ENCODE peak calls at places on chromosomes 11 and 22, in four cellular contexts. W is upper lobe of right lung, T is left ventricle myocardium inferior, K is colonic mucosa. Q is an unnamed sample. For H3K9me3 and H3K4me1, the result is how much of the 10 kb centered on the place peaks cover.

GRCh38 chr11:91585035-91585801 is 639.4 kb upstream of the FAT3 start:
- DNase-seq in K (no peak), T (no peak), W (no peak), Q (no peak)

GRCh38 chr22:50737728-50738648 is at the start of gene ACR:
- DNase-seq in W (peak), K (peak), T (no peak), Q (no peak)

GRCh38 chr22:26667140-26667539 is 9.8 kb downstream of the MIAT start:
- DNase-seq in K (no peak), W (no peak), T (no peak), Q (no peak)

GRCh38 chr22:47180796-47181195 is 418.3 kb downstream of the TBC1D22A start:
- DNase-seq in W (no peak), T (no peak), K (no peak), Q (no peak)

GRCh38 chr11:121608545-121609098 is 155.9 kb upstream of the SORL1-AS1 start:
- DNase-seq in K (no peak), T (no peak), W (no peak), Q (no peak)

GRCh38 chr22:46674367-46674781 is 54.2 kb downstream of the GRAMD4 start:
- DNase-seq in T (peak), K (no peak), W (no peak), Q (no peak)

GRCh38 chr11:86671386-86672006 is 920 bp downstream of the ME3 start:
- DNase-seq in W (peak), T (peak), K (peak), Q (peak)

GRCh38 chr11:65630215-65630614 is 7.7 kb upstream of the SIPA1 start:
- DNase-seq in W (no peak), T (peak), K (no peak), Q (no peak)

GRCh38 chr11:93908689-93909088 is 58.3 kb upstream of the VSTM5 start:
- DNase-seq in K (no peak), T (no peak), W (no peak), Q (no peak)

GRCh38 chr11:46345131-46345597 is 2.1 kb upstream of the DGKZ start:
- DNase-seq in W (peak), K (no peak), T (peak), Q (peak)

DNA sequence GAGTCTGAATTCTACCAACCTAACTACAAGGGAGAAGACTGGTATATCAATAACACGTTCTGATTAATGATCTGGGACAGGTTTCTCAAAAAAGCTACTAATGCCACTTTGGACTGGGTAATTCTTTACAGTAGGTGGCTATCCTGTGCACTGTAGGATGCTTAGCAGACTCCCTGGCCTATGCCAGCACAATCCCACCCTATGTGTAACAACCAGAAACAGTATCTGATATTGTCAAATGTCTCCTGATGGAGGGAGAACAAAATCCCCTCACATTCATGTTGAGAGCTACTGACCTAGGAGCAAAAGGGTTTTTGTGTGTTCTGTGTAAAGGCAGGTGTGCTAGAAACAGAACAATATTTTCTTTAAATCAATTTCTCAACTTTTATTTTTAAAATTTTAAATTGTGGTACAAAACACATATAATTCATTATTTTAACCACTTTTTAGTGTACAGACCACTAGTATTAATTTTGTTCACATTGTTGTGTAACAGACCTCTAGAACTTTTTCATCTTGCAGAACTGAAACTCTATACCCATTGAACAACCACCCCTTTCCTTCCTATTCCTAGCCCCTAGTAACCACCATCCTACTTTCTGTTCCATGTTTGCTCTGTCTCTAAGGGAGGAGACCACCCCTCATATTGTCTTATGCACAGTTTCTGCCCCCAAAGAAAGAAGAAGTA is 2.1 kb upstream of the MS4A6A start:
- DNase-seq in W (no peak), T (no peak), K (no peak), Q (no peak)
- H3K9me3 ChIP-seq in W (under half), T (under half), K (under half), Q (under half)

GRCh38 chr11:75350743-75351540 is 519 bp downstream of the ARRB1 start:
- DNase-seq in W (peak), T (peak), K (peak), Q (peak)
- TF ChIP-seq CTCF in W (peak), T (no peak), K (no peak), Q (no peak)

DNA sequence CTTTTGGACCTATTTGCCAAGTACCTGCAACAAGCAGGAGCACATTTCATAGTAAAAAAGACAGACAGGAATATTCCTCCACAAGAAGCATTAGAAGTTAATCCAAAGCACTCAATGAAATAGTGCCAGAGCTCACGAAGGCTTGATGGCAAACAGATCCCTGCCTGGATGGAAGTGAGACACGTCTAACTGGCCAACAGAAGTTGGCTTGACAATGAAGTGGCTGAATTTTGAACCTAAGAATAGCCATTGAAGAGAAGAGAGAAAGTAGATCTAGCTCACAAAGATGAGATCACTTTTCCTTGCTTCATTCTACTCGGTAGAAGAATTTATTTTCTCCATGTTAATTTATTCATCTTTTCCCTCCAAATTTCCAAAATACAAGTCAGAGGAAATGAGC is 30.6 kb upstream of the APOA1 start:
- DNase-seq in T (no peak), W (no peak), K (no peak), Q (no peak)
- H3K4me1 ChIP-seq in T (half or more), W (under half), K (under half), Q (under half)

GRCh38 chr22:48423481-48423901 is 1404.2 kb downstream of the BRD1 start:
- DNase-seq in K (no peak), W (peak), T (no peak), Q (no peak)
- H3K9me3 ChIP-seq in K (under half), W (under half), T (under half), Q (under half)

DNA sequence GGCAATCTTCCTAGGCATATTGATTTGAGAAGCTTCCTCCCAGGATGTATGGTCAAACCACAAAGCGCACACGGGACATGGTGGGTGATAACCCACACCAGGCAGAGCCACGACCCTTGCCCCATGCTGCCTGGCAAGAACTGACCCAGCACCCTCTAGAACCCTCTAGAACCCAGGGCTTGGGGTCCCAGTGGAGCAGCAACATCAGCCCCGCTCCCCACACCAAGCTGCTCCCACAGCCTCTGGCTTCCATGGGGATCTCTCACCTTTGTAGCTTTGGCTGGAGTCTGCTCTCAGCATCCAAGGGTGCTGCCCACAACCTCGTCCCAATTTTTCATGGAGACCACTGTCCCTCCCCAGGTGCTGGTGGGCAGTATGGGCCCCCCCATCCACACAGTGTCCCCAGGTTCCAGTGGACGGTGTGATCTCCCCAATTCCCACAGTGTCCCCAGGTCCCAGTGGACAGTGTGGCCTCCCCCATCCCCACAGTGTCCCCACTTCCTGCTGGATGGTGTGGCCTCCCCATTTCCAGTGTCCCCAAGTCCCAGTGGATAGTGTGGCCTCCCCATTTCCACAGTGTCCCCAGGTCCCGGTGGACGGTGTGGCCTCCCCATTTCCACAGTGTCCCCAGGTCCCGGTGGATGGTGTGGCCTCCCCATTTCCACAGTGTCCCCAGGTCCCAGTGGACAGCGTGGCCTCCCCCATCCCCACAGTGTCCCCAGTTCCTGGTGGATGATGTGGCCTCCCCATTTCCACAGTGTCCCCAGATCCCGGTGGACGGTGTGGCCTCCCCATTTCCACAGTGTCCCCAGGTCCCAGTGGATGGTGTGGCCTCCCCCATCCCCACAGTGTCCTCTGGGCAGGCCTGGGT is 85.3 kb upstream of the FGF3 start:
- DNase-seq in K (no peak), T (no peak), W (no peak), Q (no peak)
- TF ChIP-seq CTCF in K (no peak), T (no peak), W (no peak), Q (no peak)

GRCh38 chr11:61071208-61071681 is 31.0 kb upstream of the CD5 start:
- DNase-seq in K (no peak), T (no peak), W (no peak), Q (no peak)

GRCh38 chr11:61075891-61076290 is 26.4 kb upstream of the CD5 start:
- DNase-seq in K (peak), W (no peak), T (no peak), Q (no peak)

GRCh38 chr11:61071880-61072279 is 30.4 kb upstream of the CD5 start:
- DNase-seq in W (no peak), T (no peak), K (no peak), Q (no peak)

GRCh38 chr11:61069427-61069826 is 32.9 kb upstream of the CD5 start:
- DNase-seq in W (no peak), K (no peak), T (no peak), Q (no peak)

GRCh38 chr11:61072316-61073109 is 29.8 kb upstream of the CD5 start:
- DNase-seq in T (no peak), W (no peak), K (no peak), Q (no peak)
- H3K4me1 ChIP-seq in T (under half), W (under half), K (under half), Q (under half)

GRCh38 chr11:123665321-123665720 is 10.9 kb upstream of the SCN3B start:
- DNase-seq in T (no peak), W (no peak), K (no peak), Q (no peak)
- H3K9me3 ChIP-seq in T (under half), W (under half), K (under half), Q (under half)

DNA sequence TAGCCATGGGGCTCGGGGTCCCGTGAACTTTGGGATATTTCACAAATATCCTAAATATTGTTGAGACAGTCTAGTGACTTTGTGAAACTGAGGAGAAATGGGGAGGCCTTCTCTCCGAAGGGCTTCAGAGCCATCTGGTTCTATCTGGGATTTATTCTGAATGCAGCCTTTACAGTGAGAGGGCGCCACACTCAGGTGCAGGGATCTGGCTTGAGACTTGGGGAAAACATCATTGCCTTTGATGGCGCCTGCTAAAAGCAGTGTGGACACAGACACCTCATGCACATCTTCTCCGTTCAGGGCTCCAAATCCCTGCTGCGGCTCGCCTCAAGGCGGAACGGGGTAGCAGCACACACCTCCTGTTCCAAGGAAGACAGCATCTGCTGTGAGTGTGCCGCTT is 37.2 kb upstream of the OLFML1 start:
- DNase-seq in W (no peak), K (no peak), T (no peak), Q (no peak)
- TF ChIP-seq CTCF in W (no peak), K (no peak), T (no peak), Q (no peak)

DNA sequence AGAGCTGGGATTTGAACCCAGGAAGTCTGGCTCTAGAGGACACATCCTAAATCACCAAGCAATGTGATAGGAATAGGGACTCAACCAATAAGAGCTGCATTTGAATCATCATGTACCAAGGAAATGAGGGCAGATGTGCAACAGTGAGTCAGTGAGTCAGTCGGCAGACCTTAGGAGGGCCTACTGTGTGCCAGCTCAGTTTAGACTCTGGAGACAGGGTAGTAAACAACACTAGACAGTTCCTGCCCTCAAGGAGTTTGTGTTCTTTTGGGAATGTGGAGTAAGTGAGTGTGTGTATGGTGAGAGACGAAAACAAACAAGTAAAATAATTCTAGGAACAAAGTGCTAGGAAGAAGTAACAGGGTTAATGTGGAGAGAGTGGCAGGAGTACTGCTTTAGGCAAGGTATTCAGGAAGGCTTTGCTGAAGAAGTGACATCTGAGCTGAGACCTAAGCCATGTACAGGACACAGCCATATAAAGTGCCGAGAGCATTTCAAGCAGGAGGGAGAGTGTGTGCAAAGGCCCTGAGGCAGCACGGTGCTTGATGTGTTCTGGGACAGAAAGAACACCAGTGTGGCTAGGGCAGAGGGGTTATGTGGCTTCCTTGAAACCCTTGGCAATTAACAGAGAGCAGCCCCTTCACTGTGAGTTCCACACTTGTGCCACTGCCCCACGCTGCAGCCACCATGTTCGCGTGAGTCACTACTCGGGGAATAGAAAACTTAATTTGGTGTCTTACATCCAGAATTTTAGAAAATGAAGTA is 11.4 kb downstream of the IL10RA start:
- DNase-seq in K (no peak), W (no peak), T (no peak), Q (no peak)
- H3K4me1 ChIP-seq in K (under half), W (under half), T (under half), Q (under half)

DNA sequence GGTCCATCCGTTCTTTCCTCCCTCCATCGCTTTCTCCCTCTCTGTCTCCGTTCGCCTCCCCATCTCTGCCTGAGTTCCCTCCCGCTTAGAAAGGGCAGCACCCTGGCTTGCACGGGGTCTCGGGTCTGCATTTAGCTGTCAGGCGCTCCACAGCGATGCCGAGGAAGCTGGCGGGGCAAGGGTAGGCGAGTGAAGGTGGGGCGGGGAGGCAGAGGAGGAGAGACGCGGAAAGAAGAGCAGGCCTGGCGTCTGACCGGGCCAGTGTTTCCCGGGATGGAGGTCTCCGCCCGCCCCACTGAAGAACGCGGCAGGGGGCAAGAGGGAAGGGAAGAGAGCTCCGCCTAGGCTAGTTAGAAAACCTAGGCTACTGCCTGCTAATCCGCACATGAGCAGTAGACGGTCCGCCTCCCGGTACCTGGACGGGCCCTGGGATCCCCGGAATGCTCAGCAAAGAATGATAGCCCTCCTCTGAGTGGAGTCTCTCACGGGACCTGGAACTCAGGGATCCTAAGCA is 3922.5 kb upstream of the OR11H1 start:
- DNase-seq in T (no peak), K (no peak), W (peak), Q (peak)
- H3K9me3 ChIP-seq in T (half or more), K (under half), W (under half), Q (under half)